ENCODE peak calls at places on chromosome X, in six cellular contexts. One of them, this sample, is unnamed.

GRCh38 chrX:77505227-77505626 is 58.0 kb downstream of the FGF16 start:
- DNase-seq in Kasumi-1: peak
- DNase-seq in lower leg skin: no peak
- DNase-seq in T-helper 2 cell: no peak
- DNase-seq in SW 1271: no peak
- DNase-seq in fibroblast of lung: peak
- DNase-seq in this sample: peak

GRCh38 chrX:86194758-86195157 is 46.5 kb downstream of the DACH2 start:
- DNase-seq in Kasumi-1: no peak
- DNase-seq in lower leg skin: no peak
- DNase-seq in T-helper 2 cell: no peak
- DNase-seq in SW 1271: no peak
- DNase-seq in fibroblast of lung: no peak
- DNase-seq in this sample: no peak

GRCh38 chrX:48890934-48891401 is 6.6 kb downstream of the TIMM17B start:
- DNase-seq in Kasumi-1: peak
- DNase-seq in lower leg skin: no peak
- DNase-seq in T-helper 2 cell: no peak
- DNase-seq in SW 1271: no peak
- DNase-seq in fibroblast of lung: no peak
- DNase-seq in this sample: no peak

GRCh38 chrX:47232197-47232802 is 509 bp upstream of the USP11 start:
- DNase-seq in Kasumi-1: no peak
- DNase-seq in lower leg skin: no peak
- DNase-seq in T-helper 2 cell: no peak
- DNase-seq in SW 1271: no peak
- DNase-seq in fibroblast of lung: no peak
- DNase-seq in this sample: peak

GRCh38 chrX:95640226-95640625 is 1044.4 kb upstream of the DIAPH2 start:
- DNase-seq in Kasumi-1: no peak
- DNase-seq in lower leg skin: no peak
- DNase-seq in T-helper 2 cell: no peak
- DNase-seq in SW 1271: no peak
- DNase-seq in fibroblast of lung: no peak
- DNase-seq in this sample: no peak

GRCh38 chrX:18898091-18898490 is 85.8 kb downstream of the PHKA2 start:
- DNase-seq in Kasumi-1: no peak
- DNase-seq in lower leg skin: no peak
- DNase-seq in T-helper 2 cell: no peak
- DNase-seq in SW 1271: no peak
- DNase-seq in fibroblast of lung: no peak
- DNase-seq in this sample: no peak

GRCh38 chrX:13357925-13358324 is 38.1 kb upstream of the ATXN3L start:
- DNase-seq in Kasumi-1: peak
- DNase-seq in lower leg skin: peak
- DNase-seq in T-helper 2 cell: no peak
- DNase-seq in SW 1271: no peak
- DNase-seq in fibroblast of lung: no peak
- DNase-seq in this sample: peak

GRCh38 chrX:9992724-9993123 is 25.6 kb downstream of the CLDN34 start:
- DNase-seq in Kasumi-1: no peak
- DNase-seq in lower leg skin: no peak
- DNase-seq in T-helper 2 cell: no peak
- DNase-seq in SW 1271: no peak
- DNase-seq in fibroblast of lung: no peak
- DNase-seq in this sample: no peak

GRCh38 chrX:39491548-39492297 is 606.0 kb downstream of the BCOR start:
- DNase-seq in Kasumi-1: peak
- DNase-seq in lower leg skin: no peak
- DNase-seq in T-helper 2 cell: peak
- DNase-seq in SW 1271: no peak
- DNase-seq in fibroblast of lung: no peak
- DNase-seq in this sample: peak

GRCh38 chrX:118257781-118258180 is 88.1 kb upstream of the WDR44 start:
- DNase-seq in Kasumi-1: no peak
- DNase-seq in lower leg skin: no peak
- DNase-seq in T-helper 2 cell: no peak
- DNase-seq in SW 1271: no peak
- DNase-seq in fibroblast of lung: no peak
- DNase-seq in this sample: no peak

GRCh38 chrX:21996872-21997271 is 35.3 kb upstream of the PHEX start:
- DNase-seq in Kasumi-1: peak
- DNase-seq in lower leg skin: peak
- DNase-seq in T-helper 2 cell: no peak
- DNase-seq in SW 1271: peak
- DNase-seq in fibroblast of lung: peak
- DNase-seq in this sample: peak

GRCh38 chrX:50962156-50962555 is 51.6 kb downstream of the BMP15 start:
- DNase-seq in Kasumi-1: no peak
- DNase-seq in lower leg skin: no peak
- DNase-seq in T-helper 2 cell: no peak
- DNase-seq in SW 1271: no peak
- DNase-seq in fibroblast of lung: no peak
- DNase-seq in this sample: no peak

GRCh38 chrX:2710041-2710471 is 19.0 kb downstream of the CD99 start:
- DNase-seq in Kasumi-1: no peak
- DNase-seq in lower leg skin: no peak
- DNase-seq in T-helper 2 cell: no peak
- DNase-seq in SW 1271: no peak
- DNase-seq in fibroblast of lung: peak
- DNase-seq in this sample: peak

GRCh38 chrX:123087326-123087725 is 96.8 kb upstream of the GRIA3 start:
- DNase-seq in Kasumi-1: no peak
- DNase-seq in lower leg skin: no peak
- DNase-seq in T-helper 2 cell: no peak
- DNase-seq in SW 1271: no peak
- DNase-seq in fibroblast of lung: no peak
- DNase-seq in this sample: no peak

GRCh38 chrX:102728646-102729045 is 8.1 kb downstream of the GPRASP3 start:
- DNase-seq in Kasumi-1: no peak
- DNase-seq in lower leg skin: no peak
- DNase-seq in T-helper 2 cell: no peak
- DNase-seq in SW 1271: no peak
- DNase-seq in fibroblast of lung: no peak
- DNase-seq in this sample: no peak

GRCh38 chrX:47749185-47749967 is 87.3 kb upstream of the ZNF81 start:
- DNase-seq in Kasumi-1: no peak
- DNase-seq in lower leg skin: no peak
- DNase-seq in T-helper 2 cell: no peak
- DNase-seq in SW 1271: no peak
- DNase-seq in fibroblast of lung: peak
- DNase-seq in this sample: no peak

GRCh38 chrX:4253092-4253491 is 539.6 kb upstream of the PRKX start:
- DNase-seq in Kasumi-1: peak
- DNase-seq in lower leg skin: no peak
- DNase-seq in T-helper 2 cell: no peak
- DNase-seq in SW 1271: no peak
- DNase-seq in fibroblast of lung: no peak
- DNase-seq in this sample: peak

GRCh38 chrX:48496660-48497059 is 12.1 kb upstream of the PORCN start:
- DNase-seq in Kasumi-1: no peak
- DNase-seq in lower leg skin: no peak
- DNase-seq in T-helper 2 cell: no peak
- DNase-seq in SW 1271: no peak
- DNase-seq in fibroblast of lung: no peak
- DNase-seq in this sample: no peak